ENCODE peak calls at places on chromosomes 16 and 17, in eight cellular contexts. U, K, E, J, T, I, A and H are unnamed samples.

GRCh38 chr16:73179671-73180370 is 131.9 kb upstream of the ZFHX3 start:
- DNase-seq in K (no peak), A (no peak), T (no peak), E (no peak), J (no peak), U (no peak), I (peak; percentile 59), H (no peak)

GRCh38 chr17:4073983-4074830 is 68.6 kb downstream of the ZZEF1 start:
- DNase-seq in K (no peak), E (no peak), I (no peak), U (peak; percentile 81), T (no peak), J (no peak), A (no peak), H (no peak)

GRCh38 chr17:29386760-29387159 is 3.4 kb upstream of the TAOK1 start:
- DNase-seq in T (no peak), J (peak; percentile 46), I (no peak), A (no peak), K (no peak), U (no peak), E (no peak), H (no peak)

GRCh38 chr16:84284168-84284722 is 10.4 kb upstream of the WFDC1 start:
- DNase-seq in E (peak; percentile 14), U (no peak), T (peak; percentile 28), J (peak; percentile 80), K (peak; percentile 76), A (no peak), I (peak; percentile 87), H (no peak)

GRCh38 chr16:25177831-25178688 is 38.7 kb upstream of the AQP8 start:
- DNase-seq in J (no peak), K (no peak), I (no peak), A (no peak), E (peak; percentile 42), T (peak; percentile 50), U (no peak), H (no peak)

GRCh38 chr17:44921122-44921882 is 6.0 kb upstream of the GFAP start:
- DNase-seq in E (peak; percentile 10), K (peak; percentile 86), A (no peak), T (no peak), I (no peak), U (no peak), J (no peak), H (no peak)

GRCh38 chr16:528111-529011 is 849 bp downstream of the CAPN15 start:
- DNase-seq in U (peak; percentile 17), E (no peak), K (peak; percentile 68), J (peak; percentile 67), T (no peak), I (peak; percentile 66), A (peak; percentile 78), H (no peak)

GRCh38 chr16:68369697-68370096 is 58.9 kb downstream of the PRMT7 start:
- DNase-seq in E (no peak), J (no peak), T (no peak), U (peak; percentile 89), A (no peak), K (no peak), I (no peak), H (no peak)

GRCh38 chr17:39082482-39082881 is 69.0 kb downstream of the PLXDC1 start:
- DNase-seq in T (no peak), I (no peak), K (no peak), A (no peak), E (no peak), U (no peak), J (no peak), H (no peak)

DNA sequence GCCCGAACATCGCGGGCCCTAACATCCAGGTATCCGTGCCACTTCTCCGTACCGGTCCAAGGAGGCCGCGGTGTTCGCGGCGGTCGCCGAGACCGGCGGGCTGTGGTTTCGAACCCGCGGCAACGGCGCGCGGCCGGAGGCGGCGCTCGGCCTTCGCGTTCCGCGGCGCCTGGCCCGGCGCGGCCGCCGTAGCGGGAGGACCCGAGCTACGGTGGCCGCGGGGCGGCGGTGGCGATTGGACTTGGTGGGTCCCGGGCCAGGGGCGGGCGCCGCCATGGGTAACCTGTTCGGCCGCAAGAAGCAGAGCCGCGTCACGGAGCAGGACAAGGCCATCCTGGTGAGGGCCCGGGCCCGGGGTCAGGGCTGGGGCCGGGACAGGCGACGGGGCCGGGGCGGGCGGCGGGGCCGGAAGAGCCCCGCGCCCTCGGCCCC is at the start of gene CHMP6:
- DNase-seq in K (peak; percentile 90), I (peak; percentile 83), A (peak; percentile 66), J (no peak), T (peak; percentile 67), E (peak; percentile 75), U (peak; percentile 73), H (no peak)
- H3K4me1 ChIP-seq in K (peaks cover 5% of the 10 kb centered on the region), I (peaks cover 6% of the 10 kb centered on the region), A (peaks cover 26% of the 10 kb centered on the region), J (no peaks in the 10 kb centered on the region), T (peaks cover 8% of the 10 kb centered on the region), E (peaks cover 35% of the 10 kb centered on the region), U (peaks cover 8% of the 10 kb centered on the region), H (peaks cover 30% of the 10 kb centered on the region)

DNA sequence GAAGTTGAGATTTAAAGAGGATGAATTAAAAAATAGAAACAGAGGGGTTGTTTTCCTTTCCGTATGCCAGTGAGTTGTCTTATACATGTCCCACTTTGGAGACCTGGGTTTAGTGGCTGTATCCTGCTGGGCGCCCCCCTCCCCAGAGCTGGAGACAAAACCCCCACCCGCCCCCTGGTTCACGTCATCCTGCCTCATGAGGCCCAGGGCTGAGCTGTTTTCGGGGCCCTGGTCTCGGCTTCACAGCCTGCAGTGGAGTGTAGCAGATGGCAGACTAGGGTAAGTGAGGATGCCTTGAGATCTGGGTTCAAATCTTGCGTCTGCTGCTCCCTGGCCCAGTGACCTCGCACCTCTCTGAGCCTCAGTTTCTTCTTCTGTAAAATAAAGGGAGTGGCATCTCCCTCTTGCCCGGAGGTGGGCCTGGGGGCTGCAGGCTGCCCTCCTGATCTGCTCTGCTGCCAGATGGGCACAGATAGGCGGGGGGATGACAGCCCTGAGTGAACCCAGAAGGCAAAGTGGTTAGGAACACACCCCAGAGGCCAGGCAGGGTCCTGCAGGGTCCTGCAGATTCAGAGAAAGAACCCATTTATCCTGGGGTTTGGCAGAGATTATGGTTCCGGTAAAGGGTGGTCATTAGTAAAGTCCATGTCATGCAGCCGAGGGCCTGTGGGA is 45.1 kb downstream of the SOCS3 start:
- DNase-seq in K (peak; percentile 82), I (peak; percentile 44), U (no peak), E (no peak), A (no peak), J (no peak), T (no peak), H (no peak)
- TF ChIP-seq CTCF in K (peak; percentile 62), I (no peak), U (peak; percentile 11), E (no peak), A (peak; percentile 11), J (no peak), T (peak; percentile 9), H (no peak)

GRCh38 chr17:77153487-77153886 is 12.7 kb downstream of the SEC14L1 start:
- DNase-seq in E (no peak), U (no peak), J (no peak), A (no peak), I (no peak), K (no peak), T (no peak), H (no peak)
- H3K4me1 ChIP-seq in E (peaks cover 27% of the 10 kb centered on the region), U (peaks cover 61% of the 10 kb centered on the region), J (no peaks in the 10 kb centered on the region), A (peaks cover 15% of the 10 kb centered on the region), I (peaks cover 8% of the 10 kb centered on the region), K (no peaks in the 10 kb centered on the region), T (peaks cover 11% of the 10 kb centered on the region), H (peaks cover 55% of the 10 kb centered on the region)

GRCh38 chr16:86836503-86837125 is 258.3 kb downstream of the FOXL1 start:
- DNase-seq in K (no peak), E (no peak), I (no peak), J (no peak), T (no peak), U (no peak), A (peak; percentile 86), H (no peak)
- TF ChIP-seq CTCF in K (no peak), E (no peak), I (no peak), J (no peak), T (no peak), U (no peak), A (no peak), H (no peak)